ENCODE peak calls at places on chromosomes 4 and X, in nine cellular contexts. I is astrocyte of the cerebellum; B is ovary; J is neural crest cell; V is progenitor cell of endocrine pancreas; T is lung; Q is glutamatergic neuron; M is IMR-90; Z is CD4-positive, alpha-beta T cell. K is an unnamed sample.

GRCh38 chr4:95102391-95102790 is 344.6 kb downstream of the BMPR1B start:
- DNase-seq in M (no peak), Z (no peak), J (no peak), T (no peak), Q (no peak), B (no peak), V (no peak), I (no peak), K (no peak)

GRCh38 chr4:16183604-16184003 is 42.7 kb downstream of the TAPT1 start:
- DNase-seq in M (no peak), B (no peak), V (no peak), Q (no peak), I (no peak), Z (no peak), J (no peak), T (no peak), K (no peak)

GRCh38 chr4:144820706-144821105 is 174.8 kb downstream of the HHIP start:
- DNase-seq in T (no peak), I (peak), M (peak), V (no peak), Z (no peak), Q (no peak), J (no peak), B (no peak), K (no peak)

GRCh38 chrX:373641-374471 is 12.9 kb downstream of the PPP2R3B start:
- DNase-seq in M (peak), V (peak), J (peak), T (no peak), Z (peak), I (no peak), Q (peak), B (no peak), K (no peak)

GRCh38 chrX:4935846-4936245 is 1222.4 kb upstream of the PRKX start:
- DNase-seq in T (no peak), Z (no peak), J (no peak), Q (no peak), M (no peak), V (no peak), I (no peak), B (no peak), K (no peak)

GRCh38 chrX:65644621-65645287 is 22.7 kb upstream of the MSN start:
- DNase-seq in B (peak), Q (no peak), M (peak), T (peak), V (no peak), Z (peak), I (peak), J (no peak), K (no peak)

GRCh38 chr4:9143421-9144080 is 26.7 kb upstream of the FAM90A26 start:
- DNase-seq in Q (no peak), T (no peak), M (no peak), V (no peak), B (no peak), Z (no peak), J (no peak), I (no peak), K (no peak)

GRCh38 chrX:10512258-10512657 is 108.1 kb downstream of the MID1 start:
- DNase-seq in M (peak), B (no peak), Q (no peak), T (no peak), V (no peak), J (no peak), Z (no peak), I (no peak), K (no peak)

DNA sequence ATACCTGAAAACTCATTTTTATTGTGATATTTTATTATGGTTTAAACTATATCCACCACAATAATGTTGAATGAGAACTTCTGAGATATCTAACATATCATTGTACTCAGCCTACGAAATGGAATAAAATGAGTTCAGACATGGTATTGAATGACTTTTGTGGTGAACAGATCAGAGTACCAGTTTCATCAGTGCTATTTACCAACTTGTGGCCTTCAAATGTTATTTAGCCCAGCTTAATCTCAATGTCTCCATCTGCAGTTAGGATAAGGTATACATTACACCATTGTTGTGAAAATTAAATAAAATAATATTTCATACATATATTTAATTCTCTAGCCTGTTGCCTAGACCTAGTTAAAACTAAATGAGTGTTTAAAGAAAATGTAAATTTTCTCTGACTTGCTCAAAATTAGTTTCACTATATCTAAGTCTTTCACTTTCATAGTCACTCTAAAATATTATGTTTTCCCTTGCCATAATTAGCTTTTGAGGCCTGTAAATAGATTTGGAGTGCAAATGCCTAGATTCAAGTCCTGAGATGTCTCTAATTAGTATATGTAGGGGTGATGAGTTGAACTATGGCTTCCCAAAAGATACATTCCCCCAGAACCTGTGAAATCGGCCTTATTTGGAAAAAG is 594.2 kb downstream of the STPG2 start:
- DNase-seq in T (no peak), J (no peak), Z (no peak), Q (no peak), M (no peak), B (no peak), I (no peak), V (no peak), K (no peak)
- TF ChIP-seq CTCF in T (no peak), J (peak), Z (no peak), Q (no peak), M (no peak), B (no peak), I (peak), V (no peak), K (no peak)

DNA sequence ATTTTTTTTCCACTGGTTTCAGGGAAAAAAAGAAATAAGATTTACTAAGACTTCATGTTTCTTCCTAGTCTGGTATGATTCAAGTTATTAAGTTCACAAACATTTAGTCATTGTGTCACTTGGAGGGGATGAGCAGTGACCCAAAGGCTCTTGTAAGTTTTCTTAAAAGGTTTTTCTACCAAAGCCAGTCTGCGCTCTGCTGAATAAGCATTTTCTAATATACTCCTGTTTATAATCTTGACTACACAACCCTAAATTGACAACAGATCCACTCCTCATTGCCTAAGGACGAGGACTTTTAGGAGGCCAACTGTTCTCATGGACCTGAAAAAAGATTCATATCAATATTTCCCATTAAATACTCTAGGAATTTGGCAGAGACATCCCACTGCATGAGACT is 161.1 kb upstream of the TLL1 start:
- DNase-seq in I (no peak), J (no peak), B (no peak), M (no peak), Z (no peak), T (no peak), V (no peak), Q (no peak), K (no peak)
- TF ChIP-seq CTCF in I (no peak), J (no peak), B (no peak), M (no peak), Z (no peak), T (no peak), V (no peak), Q (no peak), K (no peak)

DNA sequence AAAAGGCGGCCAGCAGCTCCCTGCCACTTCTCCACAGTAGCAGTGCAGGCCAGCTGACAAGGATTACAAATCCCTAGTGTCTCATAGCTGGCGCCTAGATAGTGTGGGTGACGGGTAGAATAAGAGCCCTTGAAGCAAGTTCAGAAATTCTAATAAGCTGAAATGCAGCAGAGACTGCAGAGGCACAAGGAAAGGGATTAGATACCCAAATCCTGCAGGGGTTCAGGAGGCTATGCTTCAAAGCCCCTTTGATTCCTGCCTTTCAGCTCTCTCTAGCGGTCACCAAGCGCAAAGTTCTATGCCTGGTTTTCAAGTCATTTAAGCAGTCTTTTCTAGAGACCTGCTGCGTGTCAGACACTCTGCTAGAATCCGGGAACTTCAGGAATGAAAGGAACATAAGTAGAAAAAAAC is 79.2 kb downstream of the RLIM start:
- DNase-seq in M (peak), B (no peak), V (no peak), J (no peak), Q (no peak), Z (no peak), T (no peak), I (peak), K (peak)
- TF ChIP-seq CTCF in M (peak), B (peak), V (peak), J (peak), Q (no peak), Z (no peak), T (no peak), I (peak), K (peak)

GRCh38 chr4:138981930-138982390 is 33.6 kb upstream of the NOCT start:
- DNase-seq in B (no peak), M (peak), Z (no peak), J (no peak), Q (no peak), I (no peak), V (no peak), T (peak), K (no peak)
- TF ChIP-seq CTCF in B (no peak), M (peak), Z (no peak), J (peak), Q (no peak), I (peak), V (no peak), T (no peak), K (no peak)

K was measured in GM13976.